ENCODE peak calls at places on chromosome 13, in seven cellular contexts. S is GM12878, H is K562, I is H1, Z is HepG2, C is endothelial cell of umbilical vein, V is HCT116. O is an unnamed sample.

GRCh38 chr13:54133721-54134120 is 1105.1 kb downstream of the OLFM4 start:
- DNase-seq in V (no peak), I (no peak), H (no peak), S (no peak), C (no peak), Z (no peak), O (peak; percentile 50)

GRCh38 chr13:99976502-99977115 is 5.0 kb upstream of the ZIC2 start:
- DNase-seq in H (no peak), S (no peak), V (no peak), Z (no peak), I (peak; percentile 19), C (no peak), O (no peak)

GRCh38 chr13:46866150-46866549 is 30.7 kb downstream of the HTR2A start:
- DNase-seq in C (no peak), S (no peak), V (no peak), H (no peak), I (no peak), Z (peak; percentile 4), O (peak; percentile 94)

GRCh38 chr13:79314652-79315051 is 91.4 kb downstream of the RBM26 start:
- DNase-seq in I (no peak), H (no peak), V (no peak), C (peak; percentile 17), Z (no peak), S (no peak), O (no peak)

GRCh38 chr13:86932935-86933334 is 738.2 kb upstream of the SLITRK5 start:
- DNase-seq in S (no peak), C (no peak), H (no peak), Z (no peak), I (no peak), V (no peak), O (no peak)

GRCh38 chr13:89115307-89115706 is 1444.1 kb downstream of the SLITRK5 start:
- DNase-seq in H (no peak), C (no peak), I (no peak), V (no peak), Z (no peak), S (no peak), O (no peak)

GRCh38 chr13:41547253-41548000 is 90.1 kb downstream of the RGCC start:
- DNase-seq in V (no peak), I (no peak), Z (peak; percentile 36), S (no peak), H (no peak), C (no peak), O (no peak)

GRCh38 chr13:98476538-98476966 is 100.4 kb downstream of the STK24 start:
- DNase-seq in V (peak; percentile 64), H (peak; percentile 46), I (no peak), C (peak; percentile 82), Z (no peak), S (peak; percentile 90), O (no peak)

GRCh38 chr13:104779311-104779710 is 1713.1 kb upstream of the SLC10A2 start:
- DNase-seq in I (no peak), H (no peak), Z (no peak), C (no peak), V (no peak), S (no peak), O (no peak)

GRCh38 chr13:35475131-35475959 is 1.1 kb downstream of the MAB21L1 start:
- DNase-seq in S (no peak), C (peak; percentile 28), Z (no peak), I (peak; percentile 71), V (no peak), H (no peak), O (no peak)

DNA sequence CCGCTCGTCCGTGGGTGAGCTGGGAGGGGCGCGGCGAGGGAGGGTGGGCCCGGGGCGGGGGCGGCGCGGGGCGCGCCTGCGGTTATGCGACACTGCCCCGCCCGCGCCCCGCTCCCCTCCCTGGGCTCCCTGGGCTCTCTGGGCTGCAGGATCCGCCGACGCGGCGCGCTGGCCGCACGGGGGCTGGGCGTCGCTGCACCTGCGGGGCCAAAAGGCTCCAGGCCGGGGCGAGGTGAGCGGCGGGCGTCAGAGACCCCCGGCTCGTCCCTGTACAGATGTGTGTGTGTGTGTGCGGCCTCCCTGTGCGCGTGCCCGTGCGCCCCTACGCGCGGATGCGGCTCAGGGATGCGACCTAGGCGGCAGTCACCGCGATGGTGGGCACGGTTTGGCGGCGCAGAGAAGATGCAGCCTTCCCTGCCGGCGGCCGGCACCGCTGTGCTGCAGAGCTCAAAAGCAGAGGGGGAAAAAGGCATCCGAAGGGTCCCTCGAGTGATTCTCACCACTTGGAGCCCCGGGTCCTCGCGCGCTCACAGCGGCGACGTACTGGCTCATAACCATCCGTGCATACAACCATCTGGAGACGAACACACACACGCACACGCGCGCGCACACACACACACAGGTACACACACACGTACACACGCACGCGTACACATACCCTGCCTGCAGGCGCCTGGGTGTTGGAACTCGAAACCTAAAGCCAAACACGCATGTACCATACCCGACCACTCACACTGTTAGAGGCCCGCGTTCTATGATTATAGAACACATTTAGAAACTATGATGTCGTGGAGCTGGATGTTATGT is 704 bp downstream of the ATP8A2 start:
- DNase-seq in C (no peak), Z (no peak), V (no peak), H (peak; percentile 63), I (peak; percentile 69), S (no peak), O (no peak)
- TF ChIP-seq POLR2AphosphoS5 in C (no peak), Z (no peak), V (no peak), H (no peak), I (no peak), S (no peak), O (no peak)

GRCh38 chr13:106678646-106679045 is 110.7 kb upstream of the ARGLU1 start:
- DNase-seq in V (no peak), S (no peak), I (no peak), C (no peak), H (no peak), Z (no peak), O (no peak)

GRCh38 chr13:106683918-106684317 is 116.0 kb upstream of the ARGLU1 start:
- DNase-seq in C (no peak), H (no peak), S (no peak), I (peak; percentile 33), V (no peak), Z (no peak), O (no peak)

GRCh38 chr13:106685142-106685541 is 117.2 kb upstream of the ARGLU1 start:
- DNase-seq in H (no peak), I (no peak), S (no peak), V (no peak), Z (no peak), C (no peak), O (no peak)

GRCh38 chr13:106683179-106683578 is 115.2 kb upstream of the ARGLU1 start:
- DNase-seq in Z (peak; percentile 39), H (no peak), I (no peak), C (no peak), V (no peak), S (no peak), O (no peak)

DNA sequence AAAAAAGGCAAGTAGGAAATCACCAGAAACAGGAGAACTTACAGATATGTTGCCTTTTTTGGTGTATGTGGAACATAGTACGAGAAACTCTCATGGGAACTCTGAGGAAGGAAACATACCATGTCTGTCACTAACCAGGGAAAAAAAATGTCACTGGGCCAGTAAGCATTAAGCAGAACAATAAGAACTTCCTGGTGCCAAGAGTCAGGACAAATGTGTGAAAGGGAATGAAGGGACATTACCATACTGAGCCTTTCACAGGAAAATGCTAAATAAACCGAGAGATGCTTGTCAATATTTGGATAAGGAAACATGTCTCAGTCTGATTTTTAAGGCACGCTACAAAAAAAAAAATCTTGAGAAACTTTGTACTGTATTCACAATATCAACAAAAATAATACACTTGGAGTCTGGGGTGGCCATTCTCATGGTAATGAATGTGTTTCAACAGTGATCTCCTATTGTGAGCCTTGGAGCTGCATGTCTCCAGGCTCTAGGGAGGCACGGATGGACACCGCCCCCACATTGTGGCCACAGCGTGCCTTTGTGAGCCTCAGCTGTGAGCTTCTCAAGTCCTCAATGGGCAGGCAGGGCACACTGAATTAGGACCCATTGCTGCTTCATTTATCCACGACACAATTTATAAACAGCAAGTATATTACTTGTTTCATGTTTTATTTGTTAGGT is 113.0 kb upstream of the ARGLU1 start:
- DNase-seq in S (no peak), I (no peak), H (no peak), V (no peak), C (peak; percentile 81), Z (no peak), O (no peak)
- H3K9ac ChIP-seq in S (no peak overlapping the region), I (no peak overlapping the region), H (no peak overlapping the region), V (no peak overlapping the region), C (no peak overlapping the region), Z (no peak overlapping the region), O (no peak overlapping the region)

DNA sequence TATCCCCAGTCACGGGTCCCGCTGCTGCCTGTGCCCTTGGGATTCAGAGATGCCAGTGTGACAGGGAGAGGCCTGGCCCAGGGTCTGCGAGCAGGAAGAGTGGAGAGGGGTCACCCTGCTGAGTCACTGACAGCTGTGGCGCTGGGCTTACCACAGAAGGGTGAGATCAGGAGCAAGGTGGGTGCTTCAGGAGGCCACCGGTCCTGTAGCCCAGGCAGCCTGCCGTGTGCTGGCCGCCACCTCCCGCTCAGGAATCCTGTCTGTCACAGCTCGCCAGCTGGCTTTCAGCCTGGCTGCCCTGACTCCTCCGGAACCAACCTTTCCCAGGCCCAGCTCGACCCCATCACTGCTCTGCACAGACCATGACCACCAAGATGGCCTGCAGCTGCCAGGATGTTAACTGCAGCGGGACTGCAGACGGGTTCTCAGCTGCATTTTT is 25.3 kb downstream of the NAXD start:
- DNase-seq in V (no peak), I (no peak), Z (no peak), C (peak; percentile 16), S (no peak), H (no peak), O (no peak)
- TF ChIP-seq POLR2AphosphoS5 in V (no peak), I (peak; percentile 48), Z (no peak), C (no peak), S (peak; percentile 15), H (no peak), O (no peak)

GRCh38 chr13:51955841-51956603 is 55.2 kb downstream of the ATP7B start:
- DNase-seq in Z (no peak), I (no peak), H (peak; percentile 29), V (no peak), C (no peak), S (no peak), O (no peak)
- H3K9ac ChIP-seq in Z (no peak overlapping the region), I (no peak overlapping the region), H (peak overlapping the region; percentile 81), V (no peak overlapping the region), C (no peak overlapping the region), S (no peak overlapping the region), O (no peak overlapping the region)

GRCh38 chr13:113843063-113843654 is 20.7 kb downstream of the GAS6 start:
- DNase-seq in Z (no peak), S (no peak), I (no peak), H (no peak), V (no peak), C (no peak), O (no peak)
- TF ChIP-seq POLR2AphosphoS5 in Z (no peak), S (no peak), I (no peak), H (no peak), V (no peak), C (no peak), O (no peak)

O was measured in SK-N-MC.